ENCODE peak calls at places on chromosome 9, in ten cellular contexts. M is DND-41; C is gastrocnemius medialis; G is SK-N-SH; O is testis; V is GM23338; Z is heart right ventricle; A is CD8-positive, alpha-beta T cell; Q is ascending aorta; J is lung. Y is an unnamed sample.

GRCh38 chr9:131407717-131408195 is 13.9 kb downstream of the PRRC2B start:
- DNase-seq in M (no peak), C (peak), G (no peak), O (peak), V (peak), Z (peak), A (peak), Q (no peak), J (peak), Y (no peak)

GRCh38 chr9:14482856-14483255 is 168.9 kb upstream of the NFIB start:
- DNase-seq in M (no peak), C (no peak), G (no peak), O (no peak), V (no peak), Z (no peak), A (no peak), Q (no peak), J (no peak), Y (no peak)

GRCh38 chr9:4955836-4956235 is 29.2 kb upstream of the JAK2 start:
- DNase-seq in M (no peak), C (no peak), G (no peak), O (no peak), V (no peak), Z (no peak), A (no peak), Q (no peak), J (no peak), Y (no peak)

GRCh38 chr9:125700791-125701190 is 6.2 kb downstream of the MAPKAP1 start:
- DNase-seq in M (no peak), C (no peak), G (no peak), O (no peak), V (peak), Z (no peak), A (no peak), Q (no peak), J (no peak), Y (no peak)

GRCh38 chr9:133706651-133707050 is 31.5 kb downstream of the SARDH start:
- DNase-seq in M (no peak), C (peak), G (no peak), O (no peak), V (no peak), Z (no peak), A (no peak), Q (no peak), J (no peak), Y (no peak)

GRCh38 chr9:106886111-106887046 is 23.4 kb downstream of the ZNF462 start:
- DNase-seq in M (no peak), C (no peak), G (no peak), O (no peak), V (no peak), Z (no peak), A (no peak), Q (no peak), J (no peak), Y (no peak)

GRCh38 chr9:90420714-90421513 is 221.7 kb downstream of the DIRAS2 start:
- DNase-seq in M (no peak), C (no peak), G (no peak), O (no peak), V (no peak), Z (no peak), A (no peak), Q (no peak), J (no peak), Y (no peak)

GRCh38 chr9:118954822-118955221 is 414.4 kb downstream of the BRINP1 start:
- DNase-seq in M (no peak), C (no peak), G (peak), O (no peak), V (no peak), Z (no peak), A (no peak), Q (no peak), J (no peak), Y (no peak)

GRCh38 chr9:124257070-124257864 is 482 bp upstream of the NEK6 start:
- DNase-seq in M (no peak), C (no peak), G (no peak), O (no peak), V (peak), Z (no peak), A (no peak), Q (no peak), J (no peak), Y (no peak)

GRCh38 chr9:1100945-1101344 is 50.8 kb downstream of the DMRT2 start:
- DNase-seq in M (no peak), C (peak), G (peak), O (peak), V (peak), Z (peak), A (no peak), Q (no peak), J (peak), Y (no peak)

GRCh38 chr9:90921104-90921503 is 119.5 kb downstream of the SYK start:
- DNase-seq in M (no peak), C (peak), G (peak), O (peak), V (no peak), Z (peak), A (no peak), Q (peak), J (peak), Y (no peak)

GRCh38 chr9:130213898-130214761 is 41.9 kb downstream of the NCS1 start:
- DNase-seq in M (no peak), C (no peak), G (peak), O (no peak), V (peak), Z (no peak), A (no peak), Q (no peak), J (no peak), Y (no peak)

GRCh38 chr9:121745396-121745695 is 93.9 kb downstream of the DAB2IP start:
- DNase-seq in M (no peak), C (no peak), G (no peak), O (no peak), V (no peak), Z (no peak), A (peak), Q (no peak), J (no peak), Y (no peak)

GRCh38 chr9:106648799-106649198 is 214.2 kb upstream of the ZNF462 start:
- DNase-seq in M (no peak), C (no peak), G (no peak), O (no peak), V (peak), Z (no peak), A (no peak), Q (no peak), J (no peak), Y (no peak)

GRCh38 chr9:115395511-115396021 is 277.6 kb upstream of the TNC start:
- DNase-seq in M (no peak), C (no peak), G (no peak), O (no peak), V (no peak), Z (no peak), A (no peak), Q (no peak), J (no peak), Y (peak)

GRCh38 chr9:86828631-86829030 is 118.7 kb downstream of the GAS1 start:
- DNase-seq in M (no peak), C (no peak), G (no peak), O (no peak), V (no peak), Z (no peak), A (no peak), Q (no peak), J (no peak), Y (no peak)

GRCh38 chr9:132094314-132094791 is 14.7 kb upstream of the MED27 start:
- DNase-seq in M (no peak), C (no peak), G (no peak), O (no peak), V (no peak), Z (no peak), A (no peak), Q (no peak), J (no peak), Y (peak)

GRCh38 chr9:37534901-37535300 is 41.3 kb downstream of the FBXO10 start:
- DNase-seq in M (no peak), C (no peak), G (no peak), O (no peak), V (no peak), Z (no peak), A (no peak), Q (no peak), J (no peak), Y (no peak)

GRCh38 chr9:91837982-91838731 is 111.9 kb downstream of the ROR2 start:
- DNase-seq in M (no peak), C (no peak), G (no peak), O (no peak), V (no peak), Z (peak), A (no peak), Q (no peak), J (peak), Y (no peak)

GRCh38 chr9:131810351-131811170 is 70.7 kb upstream of the RAPGEF1 start:
- DNase-seq in M (no peak), C (no peak), G (no peak), O (no peak), V (no peak), Z (no peak), A (no peak), Q (no peak), J (no peak), Y (no peak)

GRCh38 chr9:18092138-18092537 is 381.8 kb upstream of the ADAMTSL1 start:
- DNase-seq in M (no peak), C (no peak), G (no peak), O (no peak), V (no peak), Z (no peak), A (no peak), Q (no peak), J (no peak), Y (no peak)

GRCh38 chr9:101594796-101595195 is at the start of gene PPP3R2:
- DNase-seq in M (no peak), C (no peak), G (no peak), O (no peak), V (no peak), Z (no peak), A (no peak), Q (no peak), J (no peak), Y (no peak)

GRCh38 chr9:94915476-94916450 is 189.3 kb downstream of the AOPEP start:
- DNase-seq in M (no peak), C (no peak), G (no peak), O (no peak), V (no peak), Z (no peak), A (no peak), Q (no peak), J (no peak), Y (no peak)

GRCh38 chr9:34993502-34994428 is 4.2 kb downstream of the DNAJB5 start:
- DNase-seq in M (no peak), C (peak), G (peak), O (peak), V (peak), Z (peak), A (no peak), Q (peak), J (no peak), Y (no peak)

GRCh38 chr9:81632599-81632998 is 56.7 kb downstream of the TLE1 start:
- DNase-seq in M (no peak), C (no peak), G (no peak), O (no peak), V (no peak), Z (no peak), A (no peak), Q (no peak), J (no peak), Y (no peak)

GRCh38 chr9:121369595-121370265 is at the start of gene STOM:
- DNase-seq in M (no peak), C (peak), G (peak), O (peak), V (peak), Z (peak), A (peak), Q (peak), J (peak), Y (peak)

GRCh38 chr9:124220551-124221451 is 36.9 kb upstream of the NEK6 start:
- DNase-seq in M (no peak), C (no peak), G (peak), O (peak), V (no peak), Z (no peak), A (no peak), Q (no peak), J (no peak), Y (no peak)

GRCh38 chr9:93652604-93653592 is 76.5 kb downstream of the PHF2 start:
- DNase-seq in M (no peak), C (peak), G (no peak), O (no peak), V (no peak), Z (peak), A (no peak), Q (peak), J (no peak), Y (no peak)

GRCh38 chr9:3457171-3457570 is 68.6 kb downstream of the RFX3 start:
- DNase-seq in M (no peak), C (no peak), G (no peak), O (no peak), V (no peak), Z (no peak), A (no peak), Q (no peak), J (no peak), Y (no peak)

GRCh38 chr9:3740690-3741419 is 215.1 kb upstream of the RFX3 start:
- DNase-seq in M (no peak), C (no peak), G (no peak), O (no peak), V (no peak), Z (no peak), A (no peak), Q (no peak), J (no peak), Y (no peak)

GRCh38 chr9:134928796-134929559 is 11.3 kb upstream of the FCN1 start:
- DNase-seq in M (no peak), C (peak), G (no peak), O (peak), V (no peak), Z (no peak), A (no peak), Q (no peak), J (peak), Y (no peak)

GRCh38 chr9:136104488-136104800 is 9.4 kb upstream of the NACC2 start:
- DNase-seq in M (no peak), C (no peak), G (no peak), O (no peak), V (no peak), Z (no peak), A (no peak), Q (no peak), J (no peak), Y (no peak)

GRCh38 chr9:78133751-78134150 is 102.1 kb upstream of the CEP78 start:
- DNase-seq in M (no peak), C (no peak), G (no peak), O (no peak), V (no peak), Z (no peak), A (no peak), Q (no peak), J (no peak), Y (no peak)

GRCh38 chr9:79277916-79278447 is 293.8 kb upstream of the TLE4 start:
- DNase-seq in M (no peak), C (no peak), G (no peak), O (no peak), V (no peak), Z (no peak), A (no peak), Q (no peak), J (no peak), Y (no peak)

GRCh38 chr9:134056483-134057310 is 11.1 kb downstream of the BRD3 start:
- DNase-seq in M (no peak), C (peak), G (peak), O (no peak), V (no peak), Z (no peak), A (no peak), Q (peak), J (no peak), Y (no peak)

GRCh38 chr9:137176302-137177182 is 4.7 kb upstream of the TMEM210 start:
- DNase-seq in M (peak), C (no peak), G (no peak), O (peak), V (peak), Z (no peak), A (no peak), Q (no peak), J (no peak), Y (no peak)

GRCh38 chr9:137174722-137175293 is 3.0 kb upstream of the TMEM210 start:
- DNase-seq in M (peak), C (no peak), G (no peak), O (no peak), V (peak), Z (no peak), A (no peak), Q (no peak), J (no peak), Y (no peak)

GRCh38 chr9:137175345-137175961 is 3.6 kb upstream of the TMEM210 start:
- DNase-seq in M (peak), C (no peak), G (no peak), O (no peak), V (peak), Z (no peak), A (peak), Q (no peak), J (no peak), Y (no peak)

GRCh38 chr9:137172907-137173794 is 1.3 kb upstream of the TMEM210 start:
- DNase-seq in M (no peak), C (no peak), G (peak), O (no peak), V (no peak), Z (no peak), A (no peak), Q (no peak), J (no peak), Y (no peak)

GRCh38 chr9:137173795-137174664 is 2.2 kb upstream of the TMEM210 start:
- DNase-seq in M (no peak), C (no peak), G (peak), O (no peak), V (no peak), Z (no peak), A (no peak), Q (no peak), J (no peak), Y (no peak)
- H3K27ac ChIP-seq in M (no peak), C (no peak), G (no peak), O (no peak), V (no peak), Z (no peak), A (no peak), Q (no peak), J (no peak), Y (no peak)

DNA sequence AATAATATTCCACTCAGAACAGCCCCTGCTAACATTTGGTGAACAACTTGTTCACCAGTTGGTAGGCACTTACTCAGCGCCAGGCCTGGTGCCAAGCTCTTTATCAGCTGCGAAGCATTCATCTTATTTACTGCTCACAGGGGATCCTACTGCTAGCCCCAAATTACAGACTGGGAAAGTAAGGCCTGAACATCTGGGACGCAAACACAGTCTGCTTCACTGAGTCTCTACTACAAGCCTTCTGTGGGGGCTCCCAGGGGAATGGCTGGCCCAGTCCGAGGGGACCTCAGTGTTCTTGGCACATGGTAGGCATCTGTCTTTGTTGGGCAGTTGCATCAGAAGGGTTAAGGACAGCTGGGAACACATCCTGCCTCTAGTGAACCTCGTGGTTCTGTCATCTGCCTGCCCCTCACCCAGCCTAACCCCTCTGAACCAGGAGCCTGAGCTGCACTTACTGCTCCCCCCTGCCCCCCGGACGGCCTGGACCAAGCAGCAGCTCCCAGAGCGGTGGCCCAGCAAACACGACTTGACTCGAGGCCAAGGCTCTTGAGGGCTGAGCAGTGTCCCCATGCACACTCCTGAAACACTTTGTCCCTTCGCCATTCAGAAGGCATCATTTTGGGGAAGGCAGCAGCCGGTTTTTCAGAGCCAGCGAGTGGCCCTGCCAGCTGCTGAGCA is at the start of gene PHYHD1:
- DNase-seq in M (no peak), C (peak), G (no peak), O (peak), V (no peak), Z (peak), A (no peak), Q (peak), J (peak), Y (no peak)
- H3K4me3 ChIP-seq in M (no peak), C (peak), G (no peak), O (peak), V (peak), Z (peak), A (no peak), Q (peak), J (peak), Y (peak)

DNA sequence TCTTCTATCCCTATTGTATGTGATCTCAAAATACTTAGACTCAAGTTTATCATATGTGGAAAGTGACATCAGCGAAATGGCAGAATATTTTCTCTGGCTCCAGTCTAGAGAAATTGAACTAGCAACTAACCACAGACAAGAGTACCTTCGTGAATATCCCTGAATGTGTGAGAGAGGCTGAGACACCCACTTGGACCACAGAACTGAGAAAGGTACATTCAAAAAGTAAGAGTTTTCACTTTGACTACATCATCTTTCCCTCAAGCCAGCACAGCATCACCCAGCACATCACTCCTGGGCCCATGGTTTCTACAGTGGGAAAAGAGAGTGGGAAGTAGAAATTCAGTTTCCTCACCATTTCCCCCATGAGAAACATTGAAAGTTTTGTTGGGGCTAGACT is 225.8 kb upstream of the VLDLR start:
- DNase-seq in M (no peak), C (no peak), G (no peak), O (no peak), V (no peak), Z (no peak), A (no peak), Q (no peak), J (no peak), Y (no peak)
- TF ChIP-seq CTCF in M (no peak), C (no peak), G (no peak), O (no peak), V (no peak), Z (no peak), A (no peak), Q (no peak), J (no peak), Y (no peak)

GRCh38 chr9:127815512-127816361 is 13.1 kb downstream of the FPGS start:
- DNase-seq in M (no peak), C (no peak), G (peak), O (no peak), V (no peak), Z (no peak), A (no peak), Q (no peak), J (no peak), Y (no peak)

GRCh38 chr9:127812936-127813675 is 10.4 kb downstream of the FPGS start:
- DNase-seq in M (no peak), C (no peak), G (no peak), O (no peak), V (no peak), Z (no peak), A (no peak), Q (no peak), J (no peak), Y (no peak)

GRCh38 chr9:127816362-127816725 is 13.7 kb downstream of the FPGS start:
- DNase-seq in M (no peak), C (no peak), G (no peak), O (no peak), V (no peak), Z (no peak), A (no peak), Q (no peak), J (no peak), Y (no peak)

GRCh38 chr9:127813739-127814226 is 11.1 kb downstream of the FPGS start:
- DNase-seq in M (no peak), C (no peak), G (peak), O (no peak), V (no peak), Z (peak), A (no peak), Q (no peak), J (no peak), Y (no peak)

DNA sequence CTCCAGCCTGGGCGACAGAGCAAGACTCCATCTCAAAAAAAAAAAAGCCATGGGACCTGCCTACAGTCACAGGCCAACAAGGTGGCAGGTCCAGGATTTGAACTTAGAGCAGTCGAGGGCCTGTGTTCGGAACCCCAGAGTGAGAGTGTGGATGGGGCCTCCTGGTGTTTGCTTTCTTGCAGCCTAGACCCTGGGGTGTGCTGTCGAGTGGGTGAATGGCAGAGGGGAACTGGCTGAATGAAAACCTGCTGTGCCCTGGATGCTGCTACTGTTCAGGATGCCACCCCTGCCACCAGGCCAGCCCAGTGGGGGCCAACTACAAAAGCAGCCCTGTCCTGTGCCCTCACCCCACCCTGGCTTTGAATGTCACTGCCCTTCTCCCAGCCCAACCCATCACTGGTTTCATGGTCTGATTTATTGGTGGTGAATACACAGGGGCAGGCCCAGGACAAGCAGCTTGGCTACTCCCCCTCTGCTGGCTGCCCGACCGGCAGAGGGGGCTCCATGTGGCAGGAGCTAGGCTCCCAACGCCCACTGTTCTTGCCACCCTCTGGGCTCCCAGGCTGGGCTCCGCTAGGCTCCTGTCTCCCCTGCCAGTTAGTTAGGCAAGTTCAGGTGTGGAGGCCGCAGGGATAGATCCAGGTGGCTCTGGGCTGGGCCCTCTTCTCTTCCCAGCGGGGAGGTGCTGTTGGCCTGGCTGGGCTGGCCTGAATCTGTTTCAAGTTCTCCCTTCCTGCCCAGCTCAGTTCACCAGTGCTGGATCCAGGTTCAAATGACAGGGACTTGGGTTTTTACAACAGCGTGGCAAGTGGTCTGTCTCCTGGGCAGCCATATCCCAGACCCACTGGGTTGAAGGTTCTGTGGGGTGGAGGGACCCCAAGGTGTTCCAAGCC is 12.2 kb downstream of the FPGS start:
- DNase-seq in M (no peak), C (no peak), G (peak), O (no peak), V (no peak), Z (no peak), A (no peak), Q (no peak), J (no peak), Y (no peak)
- H3K27ac ChIP-seq in M (no peak), C (no peak), G (no peak), O (no peak), V (no peak), Z (no peak), A (no peak), Q (no peak), J (peak), Y (no peak)

Y was measured in AG04450.